ENCODE peak calls at places on chromosomes 6 and 20, in nine cellular contexts. P is mucosa of descending colon, J is pancreas, V is mammary epithelial cell, G is upper lobe of right lung, S is heart right ventricle, E is cardiac muscle cell, H is PC-9, B is PC-3. U is an unnamed sample. For H3K4me1 and H3K36me3, the result is how much of the 10 kb centered on the place peaks cover.

GRCh38 chr20:53737404-53738038 is 143.9 kb upstream of the ZNF217 start:
- DNase-seq in E (no peak), P (no peak), B (peak), G (no peak), V (peak), S (no peak), H (no peak), J (no peak), U (no peak)

GRCh38 chr6:107819217-107819616 is 4.9 kb downstream of the SCML4 start:
- DNase-seq in H (no peak), S (no peak), V (peak), P (no peak), G (no peak), J (no peak), E (no peak), B (no peak), U (no peak)

GRCh38 chr6:34059136-34059731 is 86.7 kb downstream of the GRM4 start:
- DNase-seq in V (no peak), P (no peak), J (no peak), B (no peak), S (no peak), E (no peak), H (no peak), G (no peak), U (no peak)

GRCh38 chr20:22939181-22939580 is 95.9 kb upstream of the SSTR4 start:
- DNase-seq in G (no peak), S (no peak), P (no peak), V (no peak), J (no peak), E (no peak), B (no peak), H (no peak), U (no peak)

GRCh38 chr20:11168026-11168425 is 494.2 kb upstream of the JAG1 start:
- DNase-seq in J (no peak), B (peak), S (no peak), P (no peak), H (no peak), E (no peak), V (peak), G (no peak), U (no peak)

GRCh38 chr6:159037746-159038290 is 7.0 kb downstream of the TAGAP start:
- DNase-seq in S (no peak), H (peak), E (no peak), J (no peak), V (peak), B (peak), P (no peak), G (no peak), U (no peak)

GRCh38 chr20:1631309-1632227 is 11.8 kb upstream of the SIRPB1 start:
- DNase-seq in P (no peak), E (no peak), V (peak), G (no peak), B (peak), H (peak), J (no peak), S (no peak), U (no peak)

GRCh38 chr6:43405354-43405753 is 22.0 kb upstream of the ABCC10 start:
- DNase-seq in J (no peak), V (peak), B (peak), H (peak), E (no peak), S (no peak), P (no peak), G (no peak), U (no peak)

GRCh38 chr20:43844778-43845614 is 69.7 kb upstream of the TOX2 start:
- DNase-seq in H (peak), G (no peak), P (peak), E (no peak), J (no peak), V (peak), S (peak), B (peak), U (no peak)

GRCh38 chr6:132731086-132731485 is 17.2 kb upstream of the VNN1 start:
- DNase-seq in S (no peak), B (peak), G (no peak), V (no peak), P (no peak), E (no peak), J (no peak), H (peak), U (no peak)

GRCh38 chr6:10272591-10272990 is 142.3 kb downstream of the TFAP2A start:
- DNase-seq in J (no peak), E (no peak), V (no peak), S (no peak), G (no peak), P (no peak), B (no peak), H (no peak), U (no peak)

GRCh38 chr20:59485576-59486250 is 118.6 kb upstream of the PHACTR3 start:
- DNase-seq in J (no peak), G (no peak), V (no peak), B (no peak), E (no peak), P (no peak), S (no peak), H (peak), U (no peak)

GRCh38 chr6:39347906-39348585 is 25.5 kb upstream of the KCNK16 start:
- DNase-seq in B (peak), G (peak), V (peak), E (peak), H (no peak), J (peak), P (peak), S (peak), U (peak)

GRCh38 chr6:140979642-140980091 is 1153.1 kb upstream of the GJE1 start:
- DNase-seq in J (no peak), H (no peak), V (peak), P (no peak), G (no peak), S (no peak), E (peak), B (no peak), U (no peak)

GRCh38 chr20:32465092-32465900 is 107.2 kb downstream of the ASXL1 start:
- DNase-seq in S (peak), J (peak), E (no peak), G (peak), P (peak), V (peak), H (peak), B (no peak), U (peak)

GRCh38 chr6:111642463-111643158 is 36.9 kb upstream of the TRAF3IP2 start:
- DNase-seq in E (peak), P (peak), G (peak), H (peak), B (peak), J (peak), V (peak), S (peak), U (peak)

GRCh38 chr6:53035549-53036213 is 29.5 kb upstream of the FBXO9 start:
- DNase-seq in G (no peak), P (no peak), E (no peak), H (no peak), J (no peak), B (no peak), S (no peak), V (no peak), U (no peak)

GRCh38 chr6:144471986-144472385 is 186.9 kb downstream of the UTRN start:
- DNase-seq in V (no peak), S (no peak), H (no peak), P (no peak), E (no peak), B (no peak), G (no peak), J (no peak), U (no peak)

GRCh38 chr6:109166643-109167042 is 71.3 kb downstream of the CEP57L1 start:
- DNase-seq in P (no peak), E (no peak), V (no peak), J (no peak), H (no peak), G (no peak), B (no peak), S (no peak), U (no peak)

GRCh38 chr20:10282930-10283556 is 64.4 kb downstream of the SNAP25 start:
- DNase-seq in V (peak), E (no peak), S (no peak), P (no peak), J (no peak), H (no peak), B (peak), G (no peak), U (no peak)

GRCh38 chr6:17987576-17988421 is at the start of gene KIF13A:
- DNase-seq in S (peak), H (peak), V (peak), P (peak), E (peak), G (peak), B (peak), J (peak), U (peak)

GRCh38 chr6:140427842-140428241 is 1053.4 kb upstream of the CITED2 start:
- DNase-seq in J (no peak), S (no peak), B (no peak), E (no peak), H (no peak), G (no peak), P (no peak), V (no peak), U (no peak)

GRCh38 chr6:12483712-12484111 is 193.6 kb downstream of the EDN1 start:
- DNase-seq in B (peak), S (no peak), J (no peak), G (no peak), V (peak), P (no peak), E (no peak), H (peak), U (no peak)

GRCh38 chr20:63767456-63767855 is 27.9 kb downstream of the SLC2A4RG start:
- DNase-seq in P (peak), H (no peak), B (no peak), G (no peak), V (no peak), E (no peak), S (no peak), J (no peak), U (no peak)

GRCh38 chr6:67888886-67889681 is 746.0 kb upstream of the ADGRB3 start:
- DNase-seq in B (no peak), H (no peak), G (no peak), E (no peak), J (no peak), S (no peak), P (no peak), V (no peak), U (no peak)

GRCh38 chr6:103124471-103124870 is 1731.0 kb downstream of the GRIK2 start:
- DNase-seq in H (no peak), P (no peak), E (no peak), J (no peak), V (no peak), B (no peak), S (no peak), G (no peak), U (no peak)

GRCh38 chr6:103122766-103123601 is 1729.5 kb downstream of the GRIK2 start:
- DNase-seq in V (peak), P (peak), J (peak), H (peak), S (no peak), G (peak), E (peak), B (peak), U (peak)
- TF ChIP-seq CTCF in V (peak), P (no peak), J (no peak), H (peak), S (no peak), G (peak), E (peak), B (peak), U (peak)

DNA sequence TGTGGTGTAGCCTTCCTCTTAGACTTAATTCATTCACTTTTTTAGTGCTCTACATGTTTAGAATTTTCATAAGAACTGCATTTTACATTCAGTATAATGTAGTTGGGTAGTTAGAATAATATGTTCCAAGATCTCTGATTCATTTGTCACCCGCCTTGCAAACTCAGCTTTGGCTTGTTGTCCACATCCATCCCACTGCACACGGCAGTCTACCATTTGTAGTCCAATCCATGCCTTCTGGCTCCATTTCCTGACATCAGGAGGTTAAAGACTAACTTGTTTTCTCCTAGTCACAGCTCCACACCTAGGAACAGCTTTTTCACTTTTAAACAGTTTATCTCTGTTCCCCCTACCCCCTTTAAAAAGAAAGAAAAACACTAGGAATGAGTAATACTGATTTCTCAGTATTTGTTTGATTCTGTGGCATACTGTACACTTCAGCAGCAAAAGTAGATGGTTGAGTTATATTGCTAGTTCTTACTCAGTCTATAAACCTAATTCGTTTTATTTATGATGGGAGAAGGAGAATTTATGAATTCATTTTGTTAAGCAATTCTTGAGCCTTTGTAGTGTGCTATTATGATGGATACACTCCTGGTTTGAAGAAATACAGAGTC is 180.9 kb downstream of the ARID1B start:
- DNase-seq in S (no peak), P (no peak), V (no peak), H (no peak), J (no peak), B (no peak), E (no peak), G (no peak), U (no peak)
- H3K4me1 ChIP-seq in S (half or more), P (under half), V (under half), H (under half), J (under half), B (under half), E (under half), G (under half), U (under half)

GRCh38 chr6:170329321-170329720 is 22.8 kb downstream of the FAM120B start:
- DNase-seq in B (no peak), J (no peak), E (no peak), P (no peak), V (no peak), G (no peak), S (no peak), H (no peak), U (no peak)
- H3K36me3 ChIP-seq in B (under half), J (under half), E (under half), P (under half), V (under half), G (half or more), S (half or more), H (under half), U (under half)

GRCh38 chr20:56178219-56178618 is 70.3 kb upstream of the MC3R start:
- DNase-seq in E (no peak), S (no peak), H (no peak), V (no peak), B (no peak), J (no peak), P (no peak), G (no peak), U (no peak)

GRCh38 chr20:56179051-56179450 is 69.5 kb upstream of the MC3R start:
- DNase-seq in H (no peak), P (no peak), E (no peak), V (no peak), G (no peak), S (no peak), J (no peak), B (no peak), U (no peak)

GRCh38 chr20:56175884-56176283 is 72.6 kb upstream of the MC3R start:
- DNase-seq in H (no peak), V (no peak), J (no peak), G (no peak), P (no peak), B (no peak), S (no peak), E (no peak), U (no peak)

DNA sequence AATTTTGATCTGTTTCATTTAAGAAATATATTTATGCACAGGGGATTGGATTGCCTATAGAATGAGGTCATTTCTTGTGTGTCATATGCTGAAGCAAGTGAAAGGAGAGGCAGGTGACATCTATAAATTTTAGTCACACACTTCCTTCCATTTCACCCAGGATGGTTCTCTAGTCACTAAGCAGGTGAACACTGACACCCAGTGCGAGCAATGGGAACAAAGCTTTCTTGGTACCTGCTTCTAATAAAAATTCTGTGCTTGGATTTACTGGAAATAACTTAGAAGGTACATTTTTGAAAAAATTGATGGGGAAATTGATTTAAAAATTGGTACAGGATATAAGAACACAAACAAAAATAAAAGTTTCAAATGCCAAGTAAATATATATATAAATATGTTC is 66.9 kb upstream of the MC3R start:
- DNase-seq in G (no peak), P (peak), V (no peak), S (no peak), E (no peak), H (no peak), B (no peak), J (no peak), U (no peak)
- TF ChIP-seq CTCF in G (peak), P (no peak), V (peak), S (no peak), E (no peak), H (peak), B (peak), J (no peak), U (peak)

DNA sequence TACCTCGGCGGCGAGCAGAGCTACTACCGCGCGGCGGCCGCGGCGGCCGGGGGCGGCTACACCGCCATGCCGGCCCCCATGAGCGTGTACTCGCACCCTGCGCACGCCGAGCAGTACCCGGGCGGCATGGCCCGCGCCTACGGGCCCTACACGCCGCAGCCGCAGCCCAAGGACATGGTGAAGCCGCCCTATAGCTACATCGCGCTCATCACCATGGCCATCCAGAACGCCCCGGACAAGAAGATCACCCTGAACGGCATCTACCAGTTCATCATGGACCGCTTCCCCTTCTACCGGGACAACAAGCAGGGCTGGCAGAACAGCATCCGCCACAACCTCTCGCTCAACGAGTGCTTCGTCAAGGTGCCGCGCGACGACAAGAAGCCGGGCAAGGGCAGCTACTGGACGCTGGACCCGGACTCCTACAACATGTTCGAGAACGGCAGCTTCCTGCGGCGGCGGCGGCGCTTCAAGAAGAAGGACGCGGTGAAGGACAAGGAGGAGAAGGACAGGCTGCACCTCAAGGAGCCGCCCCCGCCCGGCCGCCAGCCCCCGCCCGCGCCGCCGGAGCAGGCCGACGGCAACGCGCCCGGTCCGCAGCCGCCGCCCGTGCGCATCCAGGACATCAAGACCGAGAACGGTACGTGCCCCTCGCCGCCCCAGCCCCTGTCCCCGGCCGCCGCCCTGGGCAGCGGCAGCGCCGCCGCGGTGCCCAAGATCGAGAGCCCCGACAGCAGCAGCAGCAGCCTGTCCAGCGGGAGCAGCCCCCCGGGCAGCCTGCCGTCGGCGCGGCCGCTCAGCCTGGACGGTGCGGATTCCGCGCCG is 994 bp downstream of the FOXC1 start:
- DNase-seq in V (peak), J (no peak), P (no peak), H (no peak), G (no peak), S (peak), E (no peak), B (peak), U (peak)
- H3K4me1 ChIP-seq in V (under half), J (under half), P (under half), H (under half), G (under half), S (under half), E (under half), B (under half), U (under half)

GRCh38 chr6:21791066-21791465 is 197.5 kb downstream of the SOX4 start:
- DNase-seq in G (no peak), B (no peak), P (no peak), E (no peak), S (no peak), V (no peak), J (no peak), H (no peak), U (no peak)

GRCh38 chr6:21791596-21791995 is 198.0 kb downstream of the SOX4 start:
- DNase-seq in V (no peak), P (no peak), G (no peak), H (no peak), B (no peak), E (no peak), S (no peak), J (no peak), U (no peak)

GRCh38 chr6:21792177-21792576 is 198.6 kb downstream of the SOX4 start:
- DNase-seq in V (no peak), G (no peak), H (no peak), S (no peak), P (no peak), B (no peak), E (no peak), J (no peak), U (no peak)
- H3K36me3 ChIP-seq in V (under half), G (under half), H (under half), S (under half), P (under half), B (under half), E (under half), J (under half), U (under half)

DNA sequence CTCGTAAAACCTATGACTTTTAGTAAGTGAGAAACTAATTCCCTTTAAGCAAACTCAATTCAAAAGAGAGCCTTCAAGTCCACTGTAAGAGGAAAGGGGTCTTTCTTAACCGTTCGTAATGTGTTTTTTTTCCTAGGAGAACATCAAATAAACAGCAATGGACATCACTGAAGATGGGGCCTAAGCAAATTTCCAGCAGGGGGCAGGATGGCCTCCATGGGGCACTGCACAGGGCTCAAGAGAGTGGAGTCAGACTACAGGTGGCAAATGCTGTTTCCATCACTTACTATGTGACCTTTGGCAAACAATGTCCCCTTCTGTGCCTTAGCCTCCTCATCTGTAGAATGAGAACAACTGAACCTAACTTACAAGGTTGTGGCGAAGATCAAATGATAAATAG is 88.7 kb downstream of the ARHGAP18 start:
- DNase-seq in S (no peak), G (no peak), H (no peak), P (peak), E (no peak), J (no peak), B (peak), V (no peak), U (peak)
- TF ChIP-seq CTCF in S (no peak), G (peak), H (peak), P (no peak), E (peak), J (no peak), B (peak), V (peak), U (peak)